ENCODE peak calls at places on chromosome X, in four cellular contexts. L is AG09309, G is neural crest cell, J is nephron progenitor cell. V is an unnamed sample.

GRCh38 chrX:48896611-48897011 is 957 bp downstream of the TIMM17B start:
- DNase-seq in L (no peak), G (no peak), J (no peak), V (peak)

GRCh38 chrX:108032944-108033343 is 11.9 kb upstream of the VSIG1 start:
- DNase-seq in L (no peak), G (no peak), J (no peak), V (no peak)

GRCh38 chrX:19579485-19579884 is 64.2 kb upstream of the MAP3K15 start:
- DNase-seq in L (peak), G (no peak), J (no peak), V (peak)

GRCh38 chrX:139106111-139106510 is 394.6 kb upstream of the FGF13 start:
- DNase-seq in L (no peak), G (no peak), J (no peak), V (no peak)

GRCh38 chrX:49039598-49040375 is 3.4 kb downstream of the TFE3 start:
- DNase-seq in L (peak), G (peak), J (peak), V (peak)

GRCh38 chrX:72062890-72063289 is 68.8 kb downstream of the RTL5 start:
- DNase-seq in L (no peak), G (no peak), J (no peak), V (peak)

GRCh38 chrX:148310402-148311200 is 189.8 kb upstream of the AFF2 start:
- DNase-seq in L (no peak), G (no peak), J (no peak), V (no peak)

GRCh38 chrX:47321978-47322377 is 48.4 kb upstream of the ZNF157 start:
- DNase-seq in L (no peak), G (peak), J (peak), V (no peak)

GRCh38 chrX:22399793-22400192 is 127.1 kb downstream of the CBLL2 start:
- DNase-seq in L (no peak), G (no peak), J (no peak), V (no peak)

DNA sequence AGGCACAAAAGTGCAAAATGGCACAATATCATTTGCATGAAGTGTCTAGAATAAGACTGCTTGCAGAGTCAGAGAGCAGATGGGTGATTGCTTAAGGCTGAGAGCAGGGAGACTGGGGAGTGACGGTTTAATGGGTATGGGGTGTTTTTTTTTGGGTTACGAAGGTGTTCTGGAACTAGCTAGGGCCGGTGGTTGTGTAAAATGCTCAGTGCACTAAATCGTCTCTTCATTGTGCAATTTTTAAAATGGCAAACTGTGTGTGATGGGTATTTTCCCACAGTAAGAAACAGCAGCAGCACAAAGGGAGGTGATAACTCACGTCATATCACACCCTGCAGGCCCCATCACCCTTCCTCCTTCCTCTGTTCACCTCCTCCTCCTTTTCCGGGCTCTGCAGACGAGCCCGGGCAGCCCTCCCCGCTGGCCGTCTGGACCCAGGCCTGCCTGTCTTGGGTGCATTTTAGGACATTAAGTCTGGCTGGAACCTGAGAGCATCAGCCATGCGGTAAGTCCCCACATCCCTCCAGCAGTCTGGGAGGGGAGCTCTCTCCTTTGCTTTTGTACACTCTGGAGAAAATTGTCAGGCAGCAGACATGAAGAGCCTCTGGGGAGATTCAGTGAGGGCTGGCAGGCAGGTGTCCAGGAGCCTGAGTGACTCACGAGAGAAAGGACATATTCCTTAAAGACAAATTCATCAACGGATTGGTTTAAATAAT is 42.7 kb downstream of the ASMT start:
- DNase-seq in L (no peak), G (no peak), J (peak), V (peak)
- TF ChIP-seq CTCF in L (no peak), G (no peak), J (no peak), V (no peak)

GRCh38 chrX:3244203-3244743 is 102.2 kb downstream of the MXRA5 start:
- DNase-seq in L (peak), G (no peak), J (no peak), V (peak)

GRCh38 chrX:3250946-3251345 is 95.5 kb downstream of the MXRA5 start:
- DNase-seq in L (no peak), G (no peak), J (no peak), V (no peak)

GRCh38 chrX:3244955-3245354 is 101.5 kb downstream of the MXRA5 start:
- DNase-seq in L (no peak), G (no peak), J (no peak), V (no peak)
- TF ChIP-seq CTCF in L (peak), G (no peak), J (no peak), V (peak)

GRCh38 chrX:110003167-110004156 is 548 bp downstream of the TMEM164 start:
- DNase-seq in L (no peak), G (no peak), J (peak), V (no peak)
- TF ChIP-seq CTCF in L (no peak), G (no peak), J (no peak), V (no peak)

DNA sequence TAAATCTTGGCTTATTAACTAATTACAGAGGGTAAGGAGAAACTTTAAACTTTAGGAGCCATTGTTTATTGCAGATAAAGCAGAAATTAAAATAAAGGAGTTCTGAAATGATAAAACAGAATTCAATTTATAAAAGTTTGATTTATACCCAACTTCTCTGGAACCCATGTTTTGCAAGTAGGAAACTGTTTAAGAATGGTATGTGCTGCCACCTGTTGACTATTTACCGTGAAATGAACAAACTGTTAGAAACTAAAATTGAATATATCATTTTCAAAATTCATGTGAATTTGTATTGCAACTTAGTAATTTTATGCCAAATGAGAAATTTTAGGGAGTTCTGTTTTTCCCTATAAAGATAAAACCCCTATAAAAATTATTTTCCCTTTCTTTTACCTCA is 11.0 kb upstream of the TBC1D8B start:
- DNase-seq in L (peak), G (no peak), J (no peak), V (peak)
- TF ChIP-seq CTCF in L (peak), G (peak), J (peak), V (peak)

DNA sequence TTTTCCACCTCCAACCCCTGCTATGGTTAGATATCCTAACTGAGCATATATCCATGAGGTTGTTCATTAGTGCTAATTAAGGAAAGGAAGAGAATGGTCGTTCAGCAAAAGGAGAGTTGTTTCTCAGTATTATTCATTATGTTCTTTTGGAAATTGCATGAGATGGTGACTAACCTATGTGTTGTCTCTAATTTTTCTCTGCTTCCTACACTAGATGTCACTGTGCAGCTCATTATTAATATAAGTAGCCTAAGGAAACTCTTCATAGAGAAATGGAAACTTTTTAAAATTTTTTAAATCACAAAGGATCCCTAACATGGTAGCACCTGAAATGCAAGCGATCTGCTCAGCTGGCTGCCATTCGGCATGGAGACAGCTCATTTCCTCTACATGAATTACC is 67.7 kb upstream of the FAM9A start:
- DNase-seq in L (no peak), G (no peak), J (no peak), V (peak)
- TF ChIP-seq CTCF in L (peak), G (no peak), J (no peak), V (no peak)

GRCh38 chrX:17747692-17748091 is 10.4 kb downstream of the SCML1 start:
- DNase-seq in L (no peak), G (no peak), J (no peak), V (no peak)

GRCh38 chrX:17748684-17749083 is 11.4 kb downstream of the SCML1 start:
- DNase-seq in L (no peak), G (no peak), J (no peak), V (no peak)

GRCh38 chrX:17743913-17744312 is 6.6 kb downstream of the SCML1 start:
- DNase-seq in L (no peak), G (no peak), J (no peak), V (peak)

GRCh38 chrX:17741123-17741511 is 3.8 kb downstream of the SCML1 start:
- DNase-seq in L (no peak), G (no peak), J (peak), V (no peak)

DNA sequence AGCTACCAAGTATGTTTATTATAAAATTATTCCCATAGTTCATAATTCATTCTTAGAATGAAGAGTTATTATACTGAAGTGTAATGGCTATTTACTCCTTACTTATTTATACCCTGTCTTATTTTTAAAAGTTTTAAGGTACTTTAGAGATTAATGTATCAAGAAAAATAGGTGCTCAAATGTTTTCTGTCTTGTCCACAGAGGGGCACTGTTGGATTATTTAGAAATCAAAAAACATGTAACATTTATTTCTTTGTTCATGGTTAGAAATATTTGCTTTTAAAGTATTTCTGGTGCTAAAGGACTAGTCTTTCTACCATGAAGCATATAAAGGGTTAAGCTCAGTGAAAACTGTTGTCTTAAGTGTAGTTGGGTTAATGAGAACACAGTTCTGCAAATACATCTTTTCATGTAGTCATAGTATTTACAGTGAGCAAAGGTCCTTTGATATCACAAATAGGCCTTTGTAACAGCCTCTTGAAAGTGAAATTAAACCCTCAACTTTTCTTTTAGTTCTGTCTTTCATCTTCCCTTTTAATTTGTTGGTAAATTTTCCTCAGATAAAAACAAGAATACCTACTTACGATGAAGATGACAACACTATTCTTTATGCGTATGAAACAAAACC is 7.7 kb downstream of the SCML1 start:
- DNase-seq in L (no peak), G (no peak), J (no peak), V (peak)
- TF ChIP-seq CTCF in L (peak), G (peak), J (peak), V (peak)

GRCh38 chrX:149531599-149531998 is 9.2 kb upstream of the EOLA1 start:
- DNase-seq in L (no peak), G (no peak), J (no peak), V (no peak)
- TF ChIP-seq CTCF in L (no peak), G (no peak), J (no peak), V (no peak)

DNA sequence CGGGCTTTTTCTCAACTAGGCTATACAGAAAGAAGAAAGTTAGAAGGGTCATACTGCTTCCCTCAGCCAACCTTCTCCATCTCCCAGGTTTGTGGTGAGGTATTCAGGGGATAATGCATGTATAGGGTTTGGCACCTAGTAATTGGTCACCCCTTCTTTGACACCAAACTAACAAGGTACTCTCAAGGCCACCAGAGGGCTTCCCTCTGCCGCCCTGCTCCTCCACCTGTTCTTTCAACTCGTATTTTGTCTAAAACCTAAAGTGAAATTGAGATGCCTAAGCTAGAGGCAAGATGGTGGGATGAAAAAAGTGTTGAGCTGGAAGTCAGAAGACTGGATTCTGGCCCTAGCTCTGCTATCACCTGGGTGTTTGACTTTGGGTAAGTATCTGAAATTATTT is 22.0 kb downstream of the CT47C1 start:
- DNase-seq in L (no peak), G (no peak), J (no peak), V (no peak)
- TF ChIP-seq CTCF in L (no peak), G (no peak), J (no peak), V (no peak)

GRCh38 chrX:50098749-50099148 is 102.1 kb downstream of the AKAP4 start:
- DNase-seq in L (no peak), G (no peak), J (no peak), V (no peak)
- TF ChIP-seq CTCF in L (no peak), G (no peak), J (no peak), V (no peak)